ENCODE peak calls at places on chromosomes 5 and 9, in four cellular contexts. E is stomach, H is H1, C is transverse colon. Y is an unnamed sample.

GRCh38 chr5:157502143-157502647 is 42.2 kb downstream of the NIPAL4 start:
- DNase-seq in E (no peak), H (no peak), C (peak), Y (peak)

GRCh38 chr5:176619203-176619568 is 9.2 kb upstream of the GPRIN1 start:
- DNase-seq in E (peak), H (peak), C (peak), Y (peak)

GRCh38 chr9:121735065-121735791 is 83.8 kb downstream of the DAB2IP start:
- DNase-seq in E (no peak), H (peak), C (peak), Y (no peak)

GRCh38 chr5:81631124-81631523 is 119.8 kb downstream of the SSBP2 start:
- DNase-seq in E (no peak), H (no peak), C (peak), Y (no peak)

GRCh38 chr5:140833993-140834392 is at the start of gene PCDHA7:
- DNase-seq in E (no peak), H (no peak), C (no peak), Y (no peak)

GRCh38 chr9:89278997-89279739 is 31.8 kb upstream of the CKS2 start:
- DNase-seq in E (no peak), H (no peak), C (no peak), Y (no peak)

GRCh38 chr5:74355456-74355855 is 285.1 kb downstream of the ENC1 start:
- DNase-seq in E (no peak), H (no peak), C (no peak), Y (no peak)

GRCh38 chr5:36177715-36178556 is 26.0 kb downstream of the SKP2 start:
- DNase-seq in E (no peak), H (no peak), C (no peak), Y (no peak)

GRCh38 chr5:170623576-170624181 is 119.9 kb downstream of the KCNIP1 start:
- DNase-seq in E (peak), H (no peak), C (no peak), Y (no peak)

GRCh38 chr5:66742083-66742895 is 146.1 kb downstream of the MAST4 start:
- DNase-seq in E (peak), H (no peak), C (peak), Y (peak)

GRCh38 chr5:157446077-157446930 is 13.7 kb upstream of the NIPAL4 start:
- DNase-seq in E (no peak), H (no peak), C (no peak), Y (no peak)

GRCh38 chr9:3788211-3788610 is 262.4 kb upstream of the RFX3 start:
- DNase-seq in E (no peak), H (no peak), C (no peak), Y (no peak)

GRCh38 chr5:172411423-172412111 is 42.8 kb downstream of the SH3PXD2B start:
- DNase-seq in E (no peak), H (no peak), C (peak), Y (no peak)

GRCh38 chr5:2714026-2714425 is 37.5 kb downstream of the IRX2 start:
- DNase-seq in E (no peak), H (no peak), C (no peak), Y (no peak)

GRCh38 chr5:2715856-2716255 is 35.6 kb downstream of the IRX2 start:
- DNase-seq in E (no peak), H (no peak), C (no peak), Y (no peak)

GRCh38 chr5:2710910-2711309 is 40.6 kb downstream of the IRX2 start:
- DNase-seq in E (no peak), H (no peak), C (no peak), Y (no peak)

GRCh38 chr5:2711446-2712425 is 39.7 kb downstream of the IRX2 start:
- DNase-seq in E (no peak), H (no peak), C (no peak), Y (peak)

DNA sequence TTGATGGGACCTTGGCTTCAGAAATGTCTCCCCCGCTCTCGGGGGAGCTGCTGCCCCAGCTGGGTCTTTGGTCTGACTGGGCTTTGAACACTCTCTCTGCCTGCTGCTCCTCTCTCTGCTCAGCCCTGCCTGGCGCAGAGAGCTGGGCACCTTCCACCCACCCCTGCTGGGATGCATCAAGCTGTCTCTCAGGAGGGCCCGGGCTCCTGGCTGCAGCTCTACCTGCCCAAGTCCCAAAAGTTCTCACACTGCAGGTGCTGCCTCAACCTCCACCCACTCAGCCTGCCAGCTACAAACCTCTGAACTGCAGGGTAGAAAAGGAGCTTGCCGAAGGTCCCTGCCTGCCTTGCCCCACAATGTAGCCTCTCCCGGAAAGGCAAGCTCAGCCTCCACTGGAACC is 36.7 kb downstream of the IRX2 start:
- DNase-seq in E (no peak), H (no peak), C (no peak), Y (no peak)
- H3K27ac ChIP-seq in E (no peak), H (no peak), C (no peak), Y (no peak)

DNA sequence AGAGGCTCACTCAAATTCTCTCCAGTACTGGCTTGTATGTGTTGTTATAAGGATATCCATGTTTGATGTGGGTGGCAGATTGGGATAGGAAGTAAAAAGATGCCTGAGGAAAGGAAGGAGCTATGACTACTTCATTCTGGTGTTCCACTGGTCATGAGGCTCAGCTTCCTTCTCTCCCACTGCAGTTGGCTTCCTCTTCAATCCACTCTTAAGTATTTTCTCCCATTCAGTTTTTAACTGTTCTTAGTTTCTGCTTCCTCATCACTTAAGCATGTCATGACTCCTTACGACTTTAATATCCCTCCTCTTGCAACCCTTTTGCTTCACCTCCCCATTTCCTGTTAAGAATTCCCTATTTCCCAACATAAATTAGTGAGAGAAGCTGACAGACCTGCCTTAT is 81.1 kb downstream of the PJA2 start:
- DNase-seq in E (no peak), H (no peak), C (no peak), Y (no peak)
- TF ChIP-seq POLR2AphosphoS5 in E (no peak), H (no peak), C (no peak), Y (no peak)

GRCh38 chr5:59798862-59799667 is 94.5 kb downstream of the PDE4D start:
- DNase-seq in E (no peak), H (no peak), C (peak), Y (no peak)
- TF ChIP-seq EP300 in E (no peak), H (no peak), C (no peak), Y (no peak)

GRCh38 chr9:94851467-94851866 is 125.0 kb downstream of the AOPEP start:
- DNase-seq in E (no peak), H (no peak), C (no peak), Y (no peak)

GRCh38 chr9:94855919-94856318 is 129.4 kb downstream of the AOPEP start:
- DNase-seq in E (no peak), H (no peak), C (no peak), Y (no peak)

GRCh38 chr9:94850540-94851434 is 124.3 kb downstream of the AOPEP start:
- DNase-seq in E (no peak), H (no peak), C (no peak), Y (no peak)

GRCh38 chr9:94853887-94854286 is 127.4 kb downstream of the AOPEP start:
- DNase-seq in E (no peak), H (no peak), C (no peak), Y (no peak)

DNA sequence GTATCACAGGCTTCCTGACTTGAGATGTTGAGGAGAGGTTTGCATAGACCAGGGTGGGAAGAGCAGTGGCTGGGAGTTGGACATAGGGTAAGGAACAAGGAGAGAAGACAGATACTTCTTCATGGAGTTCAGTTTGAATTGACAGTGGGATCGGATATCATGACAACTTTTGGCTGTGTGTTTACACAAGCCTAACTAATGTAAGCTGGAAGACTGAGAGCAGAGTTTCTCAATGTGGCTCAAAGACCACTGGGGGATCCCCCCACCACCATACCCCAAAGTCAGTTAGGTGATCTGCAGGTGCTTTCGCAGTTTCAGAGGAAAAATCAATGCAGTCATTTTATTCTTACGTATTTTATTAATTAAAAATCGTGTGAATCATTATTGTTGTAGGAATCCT is 125.9 kb downstream of the AOPEP start:
- DNase-seq in E (no peak), H (no peak), C (no peak), Y (no peak)
- H3K27ac ChIP-seq in E (no peak), H (no peak), C (no peak), Y (no peak)

DNA sequence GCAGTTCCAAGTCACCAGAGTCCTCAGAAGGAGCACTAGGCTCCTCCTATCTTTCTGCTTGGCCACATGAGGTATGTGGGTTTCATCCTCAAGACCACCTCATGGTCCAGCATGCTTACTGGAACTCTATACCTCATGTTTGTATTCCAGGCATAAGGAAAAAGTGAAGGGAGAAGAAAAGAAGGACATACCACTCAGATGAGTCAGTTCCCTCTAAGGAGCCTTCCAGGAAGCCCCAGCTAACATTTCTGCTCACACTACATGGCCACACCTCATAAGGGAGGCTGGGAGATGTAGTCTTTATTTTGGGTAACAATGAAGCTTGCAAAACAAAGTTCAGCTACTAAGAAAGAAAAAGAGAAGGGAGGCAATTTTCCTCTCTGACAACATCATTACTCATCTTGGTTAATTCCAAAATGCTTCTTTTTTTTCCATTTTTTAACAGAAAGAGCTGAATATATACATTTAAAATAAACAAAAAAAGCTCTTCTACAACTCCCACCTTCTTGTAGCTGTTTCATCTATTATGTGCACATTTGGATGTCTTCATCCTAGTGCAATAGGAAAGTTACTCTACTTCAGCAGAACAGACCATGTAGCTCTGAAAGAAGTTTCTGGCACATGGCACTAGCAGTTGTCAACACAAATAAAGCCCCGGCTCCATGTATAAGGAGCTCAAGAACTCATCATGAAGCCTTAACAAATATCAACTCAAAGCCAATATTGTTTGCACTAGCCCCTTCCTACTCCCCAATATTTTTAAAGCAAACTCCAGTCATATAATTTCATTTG is 123.5 kb upstream of the CCDC112 start:
- DNase-seq in E (no peak), H (peak), C (no peak), Y (no peak)
- TF ChIP-seq POLR2AphosphoS5 in E (no peak), H (no peak), C (no peak), Y (peak)

GRCh38 chr5:32282633-32283032 is 30.1 kb downstream of the MTMR12 start:
- DNase-seq in E (no peak), H (no peak), C (no peak), Y (no peak)

GRCh38 chr5:32280656-32281081 is 32.1 kb downstream of the MTMR12 start:
- DNase-seq in E (no peak), H (no peak), C (no peak), Y (no peak)

GRCh38 chr5:32283539-32284377 is 29.0 kb downstream of the MTMR12 start:
- DNase-seq in E (no peak), H (no peak), C (no peak), Y (peak)

GRCh38 chr5:32283061-32283460 is 29.7 kb downstream of the MTMR12 start:
- DNase-seq in E (no peak), H (no peak), C (no peak), Y (no peak)

GRCh38 chr5:32285489-32286138 is 27.1 kb downstream of the MTMR12 start:
- DNase-seq in E (no peak), H (no peak), C (no peak), Y (no peak)
- TF ChIP-seq EP300 in E (no peak), H (no peak), C (no peak), Y (no peak)

GRCh38 chr5:131947445-131947844 is 2.0 kb upstream of the MEIKIN start:
- DNase-seq in E (no peak), H (no peak), C (no peak), Y (no peak)

GRCh38 chr5:131939690-131940345 is 5.6 kb downstream of the MEIKIN start:
- DNase-seq in E (no peak), H (no peak), C (no peak), Y (no peak)

GRCh38 chr5:131945551-131945882 is at the start of gene MEIKIN:
- DNase-seq in E (no peak), H (no peak), C (no peak), Y (no peak)

GRCh38 chr5:131943914-131944313 is 1.5 kb downstream of the MEIKIN start:
- DNase-seq in E (no peak), H (no peak), C (no peak), Y (no peak)

DNA sequence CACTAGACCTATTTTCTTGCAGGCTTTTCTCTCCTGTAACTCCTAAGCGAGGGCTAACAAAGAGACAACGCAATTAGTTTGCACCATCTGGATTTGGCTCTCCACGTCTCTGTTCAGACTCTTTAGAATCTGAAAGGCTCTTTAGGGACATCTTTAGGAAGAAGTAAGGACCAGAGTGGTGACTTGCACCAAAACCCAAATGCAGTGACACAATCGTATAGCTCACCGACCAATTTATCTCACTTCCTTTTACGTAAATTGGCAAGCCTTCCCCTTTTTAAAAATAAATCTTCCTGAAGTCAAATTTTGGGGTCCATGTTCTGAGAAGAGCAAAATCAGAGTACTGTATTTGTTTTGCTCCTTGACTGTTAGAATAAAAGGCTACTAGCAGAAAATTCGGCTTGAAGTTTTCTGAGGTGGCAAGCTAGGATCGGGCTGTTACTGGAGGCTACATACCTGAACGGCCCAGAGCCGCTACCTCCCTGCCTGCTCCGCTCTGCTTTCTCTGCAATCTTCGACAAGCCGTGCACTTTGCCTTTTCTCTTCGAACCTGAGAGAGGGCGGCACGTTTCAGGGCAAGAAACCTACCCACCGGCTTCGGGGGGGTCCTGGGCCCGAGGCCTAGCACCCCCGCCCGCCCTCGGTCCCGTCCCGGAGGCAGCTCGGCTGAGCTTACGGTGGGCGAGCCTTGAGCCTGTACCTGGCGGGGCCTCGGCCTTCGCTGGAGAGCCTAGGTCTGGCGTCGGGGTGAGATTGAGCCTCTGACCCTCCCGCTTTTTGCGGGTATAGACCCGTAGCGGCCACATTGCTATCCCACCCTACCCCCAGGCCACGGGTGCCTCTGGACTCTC is 538 bp downstream of the MEIKIN start:
- DNase-seq in E (no peak), H (no peak), C (no peak), Y (no peak)
- H3K27ac ChIP-seq in E (no peak), H (no peak), C (no peak), Y (no peak)

GRCh38 chr5:4924581-4924980 is 215.5 kb upstream of the ADAMTS16 start:
- DNase-seq in E (no peak), H (no peak), C (no peak), Y (no peak)

DNA sequence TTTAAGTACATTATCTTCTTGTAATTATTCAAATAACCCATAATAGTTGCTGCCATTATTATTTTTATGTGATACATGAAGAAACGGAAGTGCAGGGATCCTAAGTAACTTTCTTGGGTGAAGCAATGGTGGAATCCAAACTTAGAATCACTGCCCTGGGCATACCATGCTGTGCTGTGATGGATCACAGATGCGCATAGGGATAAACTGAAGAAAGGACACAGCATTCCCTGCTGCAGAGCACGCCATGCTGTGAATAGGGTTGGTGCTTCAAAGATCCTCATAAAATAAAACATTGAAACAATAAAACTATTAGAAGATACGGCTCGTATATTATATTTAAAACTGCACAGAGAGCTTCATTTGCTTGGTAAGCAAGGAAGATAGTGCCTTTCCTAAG is 211.7 kb upstream of the ADAMTS16 start:
- DNase-seq in E (no peak), H (no peak), C (no peak), Y (no peak)
- TF ChIP-seq POLR2AphosphoS5 in E (no peak), H (no peak), C (peak), Y (no peak)